ENCODE peak calls at places on chromosome 7, in eight cellular contexts. One of them, this sample, is unnamed.

GRCh38 chr7:5776894-5777645 is 4.4 kb downstream of the RNF216 start:
- DNase-seq in left ventricle myocardium inferior: no peak
- DNase-seq in heart left ventricle: no peak
- DNase-seq in AG04450: no peak
- DNase-seq in brain microvascular endothelial cell: no peak
- DNase-seq in prostate gland: no peak
- DNase-seq in Peyer's patch: no peak
- DNase-seq in uterus: no peak
- DNase-seq in this sample: peak

GRCh38 chr7:149317986-149318672 is 56.1 kb downstream of the ZNF783 start:
- DNase-seq in heart left ventricle: no peak
- DNase-seq in AG04450: no peak
- DNase-seq in Peyer's patch: no peak
- DNase-seq in uterus: no peak
- DNase-seq in brain microvascular endothelial cell: no peak
- DNase-seq in prostate gland: no peak
- DNase-seq in left ventricle myocardium inferior: no peak
- DNase-seq in this sample: no peak

GRCh38 chr7:127362364-127363027 is 30.0 kb downstream of the ZNF800 start:
- DNase-seq in prostate gland: no peak
- DNase-seq in AG04450: no peak
- DNase-seq in heart left ventricle: no peak
- DNase-seq in Peyer's patch: no peak
- DNase-seq in uterus: no peak
- DNase-seq in brain microvascular endothelial cell: no peak
- DNase-seq in left ventricle myocardium inferior: no peak
- DNase-seq in this sample: no peak

GRCh38 chr7:124201768-124202349 is 169.0 kb upstream of the TMEM229A start:
- DNase-seq in prostate gland: no peak
- DNase-seq in heart left ventricle: no peak
- DNase-seq in uterus: no peak
- DNase-seq in left ventricle myocardium inferior: no peak
- DNase-seq in brain microvascular endothelial cell: peak
- DNase-seq in Peyer's patch: no peak
- DNase-seq in AG04450: no peak
- DNase-seq in this sample: no peak

GRCh38 chr7:155665957-155666287 is 21.5 kb downstream of the RBM33 start:
- DNase-seq in brain microvascular endothelial cell: peak
- DNase-seq in heart left ventricle: no peak
- DNase-seq in Peyer's patch: no peak
- DNase-seq in prostate gland: no peak
- DNase-seq in AG04450: peak
- DNase-seq in left ventricle myocardium inferior: no peak
- DNase-seq in uterus: no peak
- DNase-seq in this sample: no peak

GRCh38 chr7:111953611-111954010 is 252.6 kb downstream of the DOCK4 start:
- DNase-seq in brain microvascular endothelial cell: no peak
- DNase-seq in heart left ventricle: no peak
- DNase-seq in AG04450: no peak
- DNase-seq in uterus: no peak
- DNase-seq in prostate gland: peak
- DNase-seq in left ventricle myocardium inferior: no peak
- DNase-seq in Peyer's patch: no peak
- DNase-seq in this sample: peak

GRCh38 chr7:21572331-21572730 is 29.5 kb downstream of the DNAH11 start:
- DNase-seq in AG04450: no peak
- DNase-seq in heart left ventricle: no peak
- DNase-seq in prostate gland: no peak
- DNase-seq in brain microvascular endothelial cell: no peak
- DNase-seq in Peyer's patch: no peak
- DNase-seq in uterus: no peak
- DNase-seq in left ventricle myocardium inferior: no peak
- DNase-seq in this sample: no peak

GRCh38 chr7:148719753-148720152 is 21.1 kb downstream of the CUL1 start:
- DNase-seq in prostate gland: no peak
- DNase-seq in heart left ventricle: no peak
- DNase-seq in AG04450: no peak
- DNase-seq in left ventricle myocardium inferior: no peak
- DNase-seq in brain microvascular endothelial cell: no peak
- DNase-seq in Peyer's patch: no peak
- DNase-seq in uterus: no peak
- DNase-seq in this sample: no peak

GRCh38 chr7:150421831-150422230 is 28.6 kb upstream of the GIMAP8 start:
- DNase-seq in left ventricle myocardium inferior: no peak
- DNase-seq in AG04450: no peak
- DNase-seq in brain microvascular endothelial cell: no peak
- DNase-seq in uterus: no peak
- DNase-seq in Peyer's patch: no peak
- DNase-seq in heart left ventricle: no peak
- DNase-seq in prostate gland: no peak
- DNase-seq in this sample: no peak

GRCh38 chr7:71235263-71235662 is 103.3 kb downstream of the GALNT17 start:
- DNase-seq in uterus: no peak
- DNase-seq in left ventricle myocardium inferior: no peak
- DNase-seq in Peyer's patch: no peak
- DNase-seq in heart left ventricle: no peak
- DNase-seq in AG04450: no peak
- DNase-seq in prostate gland: no peak
- DNase-seq in brain microvascular endothelial cell: no peak
- DNase-seq in this sample: no peak

DNA sequence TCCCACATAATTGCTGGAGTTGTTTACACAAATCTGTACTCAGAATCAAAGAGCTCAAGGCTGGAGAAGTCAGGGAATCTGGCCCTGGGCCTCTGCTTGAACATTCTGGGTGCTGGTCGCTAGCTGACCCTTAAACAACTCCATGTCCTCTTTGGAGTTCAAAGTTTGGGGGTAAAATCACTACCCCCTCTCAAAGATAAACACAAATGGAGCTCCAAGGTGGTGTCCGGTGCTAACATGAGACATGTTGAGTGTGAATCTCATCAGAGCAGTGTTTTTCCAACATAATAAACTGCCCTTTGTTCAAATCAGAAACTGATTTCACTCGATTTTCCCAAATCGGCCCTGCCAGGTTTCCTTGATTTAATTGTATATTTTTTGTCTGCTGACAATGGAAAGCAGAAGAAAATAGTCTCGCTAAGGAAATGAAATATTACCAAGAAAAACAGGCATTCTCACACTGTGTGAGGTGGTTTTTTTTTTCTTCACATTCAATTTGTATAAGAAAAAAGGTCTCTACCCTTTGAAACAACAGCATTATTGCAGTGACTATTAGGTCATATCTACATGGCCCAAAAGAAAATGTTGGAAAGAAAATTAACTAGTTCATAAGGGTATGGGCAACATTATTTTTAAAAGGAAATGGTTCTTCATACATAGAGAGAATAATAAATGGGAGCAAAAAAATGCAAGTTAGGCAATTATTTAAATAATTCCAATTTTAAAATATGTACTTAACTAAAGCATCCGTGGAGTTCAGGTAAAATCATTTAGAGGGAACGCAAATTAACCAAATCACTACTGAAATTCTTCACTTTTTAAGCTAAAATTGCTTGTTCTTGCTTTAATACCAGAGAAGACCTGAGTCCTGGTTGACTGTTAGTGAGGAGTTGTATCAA is 56.1 kb upstream of the CAPZA2 start:
- DNase-seq in uterus: no peak
- DNase-seq in left ventricle myocardium inferior: no peak
- DNase-seq in AG04450: no peak
- DNase-seq in Peyer's patch: no peak
- DNase-seq in heart left ventricle: no peak
- DNase-seq in brain microvascular endothelial cell: no peak
- DNase-seq in prostate gland: no peak
- DNase-seq in this sample: no peak
- H3K27ac ChIP-seq in uterus: no peak
- H3K27ac ChIP-seq in left ventricle myocardium inferior: peak
- H3K27ac ChIP-seq in AG04450: no peak
- H3K27ac ChIP-seq in Peyer's patch: no peak
- H3K27ac ChIP-seq in heart left ventricle: peak
- H3K27ac ChIP-seq in brain microvascular endothelial cell: no peak
- H3K27ac ChIP-seq in prostate gland: no peak
- H3K27ac ChIP-seq in this sample: no peak

GRCh38 chr7:138755331-138755747 is 42.5 kb upstream of the TMEM213 start:
- DNase-seq in brain microvascular endothelial cell: no peak
- DNase-seq in heart left ventricle: no peak
- DNase-seq in left ventricle myocardium inferior: no peak
- DNase-seq in uterus: no peak
- DNase-seq in prostate gland: no peak
- DNase-seq in AG04450: no peak
- DNase-seq in Peyer's patch: no peak
- DNase-seq in this sample: no peak

GRCh38 chr7:138750926-138751464 is 46.8 kb upstream of the TMEM213 start:
- DNase-seq in uterus: no peak
- DNase-seq in Peyer's patch: no peak
- DNase-seq in brain microvascular endothelial cell: no peak
- DNase-seq in left ventricle myocardium inferior: no peak
- DNase-seq in heart left ventricle: no peak
- DNase-seq in AG04450: no peak
- DNase-seq in prostate gland: no peak
- DNase-seq in this sample: no peak

GRCh38 chr7:138753611-138754010 is 44.2 kb upstream of the TMEM213 start:
- DNase-seq in prostate gland: no peak
- DNase-seq in uterus: no peak
- DNase-seq in AG04450: no peak
- DNase-seq in left ventricle myocardium inferior: no peak
- DNase-seq in Peyer's patch: no peak
- DNase-seq in heart left ventricle: no peak
- DNase-seq in brain microvascular endothelial cell: no peak
- DNase-seq in this sample: no peak

GRCh38 chr7:138750473-138750872 is 47.3 kb upstream of the TMEM213 start:
- DNase-seq in uterus: no peak
- DNase-seq in heart left ventricle: no peak
- DNase-seq in brain microvascular endothelial cell: no peak
- DNase-seq in Peyer's patch: no peak
- DNase-seq in AG04450: no peak
- DNase-seq in prostate gland: no peak
- DNase-seq in left ventricle myocardium inferior: no peak
- DNase-seq in this sample: no peak

DNA sequence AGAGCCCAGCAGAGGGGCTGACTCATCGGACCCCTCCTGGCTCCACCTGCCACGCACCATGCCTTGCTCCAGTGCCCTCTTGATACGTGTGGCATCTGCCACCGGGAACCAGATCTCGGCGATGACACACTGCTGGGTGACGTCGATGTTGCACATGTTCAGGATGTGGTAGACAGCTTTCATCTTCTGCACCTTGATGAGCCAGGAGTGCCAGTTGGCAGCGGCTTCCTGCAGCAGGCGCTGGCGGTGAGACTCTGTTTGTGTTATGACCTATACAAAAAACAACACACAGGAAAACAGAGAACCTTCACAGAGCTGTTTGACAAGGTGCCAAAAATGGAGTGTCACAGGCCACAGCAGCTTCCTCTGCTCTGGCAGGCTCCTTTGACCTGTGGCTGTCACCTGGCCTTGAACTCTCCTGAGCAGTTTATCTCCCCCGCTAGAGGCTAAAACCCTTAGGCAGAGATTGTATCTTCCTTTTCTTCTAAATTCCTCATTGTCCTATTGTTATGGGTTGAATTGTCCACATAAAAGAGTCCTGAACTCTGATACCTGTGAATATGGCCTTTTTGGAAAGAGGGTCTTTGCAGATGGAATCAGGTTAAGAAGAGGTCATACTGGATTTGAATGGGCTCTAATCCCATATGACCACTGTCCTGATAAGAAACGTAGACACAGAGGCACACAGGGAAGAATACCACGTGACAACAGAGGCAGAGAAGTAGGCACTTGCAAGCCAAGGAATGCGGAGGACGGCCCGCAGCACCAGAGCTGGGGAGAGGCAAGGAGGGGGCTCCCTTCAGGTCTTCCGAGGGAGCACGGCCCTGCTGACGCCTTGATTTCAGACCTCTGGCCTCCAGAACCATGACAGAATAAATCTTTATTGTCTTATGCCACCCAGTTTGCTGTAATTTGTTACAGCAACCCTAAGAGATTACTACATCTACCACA is 45.0 kb upstream of the TMEM213 start:
- DNase-seq in Peyer's patch: peak
- DNase-seq in AG04450: no peak
- DNase-seq in uterus: peak
- DNase-seq in brain microvascular endothelial cell: no peak
- DNase-seq in left ventricle myocardium inferior: peak
- DNase-seq in heart left ventricle: peak
- DNase-seq in prostate gland: peak
- DNase-seq in this sample: peak
- H3K4me3 ChIP-seq in Peyer's patch: no peak
- H3K4me3 ChIP-seq in AG04450: no peak
- H3K4me3 ChIP-seq in uterus: no peak
- H3K4me3 ChIP-seq in brain microvascular endothelial cell: no peak
- H3K4me3 ChIP-seq in left ventricle myocardium inferior: no peak
- H3K4me3 ChIP-seq in heart left ventricle: no peak
- H3K4me3 ChIP-seq in prostate gland: no peak
- H3K4me3 ChIP-seq in this sample: no peak

GRCh38 chr7:2070151-2070763 is 162.5 kb downstream of the MAD1L1 start:
- DNase-seq in AG04450: no peak
- DNase-seq in brain microvascular endothelial cell: no peak
- DNase-seq in uterus: no peak
- DNase-seq in left ventricle myocardium inferior: no peak
- DNase-seq in Peyer's patch: no peak
- DNase-seq in heart left ventricle: no peak
- DNase-seq in prostate gland: no peak
- DNase-seq in this sample: no peak

GRCh38 chr7:2069472-2069860 is 163.3 kb downstream of the MAD1L1 start:
- DNase-seq in left ventricle myocardium inferior: no peak
- DNase-seq in heart left ventricle: no peak
- DNase-seq in brain microvascular endothelial cell: peak
- DNase-seq in uterus: no peak
- DNase-seq in Peyer's patch: no peak
- DNase-seq in AG04450: no peak
- DNase-seq in prostate gland: no peak
- DNase-seq in this sample: no peak

GRCh38 chr7:2072798-2073197 is 159.9 kb downstream of the MAD1L1 start:
- DNase-seq in AG04450: no peak
- DNase-seq in heart left ventricle: no peak
- DNase-seq in uterus: no peak
- DNase-seq in left ventricle myocardium inferior: no peak
- DNase-seq in Peyer's patch: no peak
- DNase-seq in brain microvascular endothelial cell: no peak
- DNase-seq in prostate gland: no peak
- DNase-seq in this sample: no peak

GRCh38 chr7:2072042-2072441 is 160.7 kb downstream of the MAD1L1 start:
- DNase-seq in left ventricle myocardium inferior: no peak
- DNase-seq in AG04450: no peak
- DNase-seq in heart left ventricle: no peak
- DNase-seq in brain microvascular endothelial cell: no peak
- DNase-seq in prostate gland: no peak
- DNase-seq in Peyer's patch: peak
- DNase-seq in uterus: no peak
- DNase-seq in this sample: peak

GRCh38 chr7:2071133-2071832 is 161.5 kb downstream of the MAD1L1 start:
- DNase-seq in AG04450: no peak
- DNase-seq in Peyer's patch: no peak
- DNase-seq in prostate gland: no peak
- DNase-seq in uterus: no peak
- DNase-seq in heart left ventricle: no peak
- DNase-seq in brain microvascular endothelial cell: no peak
- DNase-seq in left ventricle myocardium inferior: no peak
- DNase-seq in this sample: no peak
- TF ChIP-seq CTCF in AG04450: no peak
- TF ChIP-seq CTCF in Peyer's patch: no peak
- TF ChIP-seq CTCF in prostate gland: no peak
- TF ChIP-seq CTCF in uterus: no peak
- TF ChIP-seq CTCF in heart left ventricle: no peak
- TF ChIP-seq CTCF in brain microvascular endothelial cell: no peak
- TF ChIP-seq CTCF in left ventricle myocardium inferior: no peak
- TF ChIP-seq CTCF in this sample: no peak

GRCh38 chr7:1562126-1562525 is 6.1 kb upstream of the TMEM184A start:
- DNase-seq in uterus: no peak
- DNase-seq in left ventricle myocardium inferior: no peak
- DNase-seq in AG04450: no peak
- DNase-seq in prostate gland: no peak
- DNase-seq in heart left ventricle: peak
- DNase-seq in Peyer's patch: no peak
- DNase-seq in brain microvascular endothelial cell: no peak
- DNase-seq in this sample: no peak
- H3K27ac ChIP-seq in uterus: no peak
- H3K27ac ChIP-seq in left ventricle myocardium inferior: no peak
- H3K27ac ChIP-seq in AG04450: peak
- H3K27ac ChIP-seq in prostate gland: no peak
- H3K27ac ChIP-seq in heart left ventricle: no peak
- H3K27ac ChIP-seq in Peyer's patch: no peak
- H3K27ac ChIP-seq in brain microvascular endothelial cell: no peak
- H3K27ac ChIP-seq in this sample: no peak

This sample was measured in DND-41.